ENCODE peak calls at places on chromosomes 3 and 15, in seven cellular contexts. R, E, B, C, V, N and P are unnamed samples.

GRCh38 chr15:29822100-29822684 is at the start of gene TJP1:
- DNase-seq in R (no peak), E (peak; percentile 76), B (peak; percentile 93), C (no peak), V (peak; percentile 88), N (peak; percentile 76), P (peak; percentile 78)

GRCh38 chr15:97189152-97189551 is 771.4 kb upstream of the ARRDC4 start:
- DNase-seq in R (no peak), E (peak; percentile 0), B (no peak), C (no peak), V (no peak), N (no peak), P (no peak)

GRCh38 chr3:127532561-127533203 is 57.9 kb downstream of the TPRA1 start:
- DNase-seq in R (no peak), E (no peak), B (no peak), C (no peak), V (no peak), N (no peak), P (no peak)

GRCh38 chr3:42247576-42248027 is 18.4 kb downstream of the CCK start:
- DNase-seq in R (peak; percentile 51), E (peak; percentile 36), B (peak; percentile 80), C (peak; percentile 60), V (peak; percentile 27), N (peak; percentile 41), P (peak; percentile 66)

GRCh38 chr15:34665498-34666116 is 82.2 kb upstream of the GOLGA8B start:
- DNase-seq in R (no peak), E (no peak), B (no peak), C (no peak), V (no peak), N (no peak), P (no peak)

GRCh38 chr15:98546325-98546724 is 102.0 kb upstream of the IGF1R start:
- DNase-seq in R (no peak), E (no peak), B (no peak), C (no peak), V (no peak), N (no peak), P (no peak)

GRCh38 chr15:101625169-101625568 is 27.0 kb downstream of the TM2D3 start:
- DNase-seq in R (no peak), E (no peak), B (no peak), C (no peak), V (no peak), N (no peak), P (no peak)

GRCh38 chr3:187899246-187899645 is 154.0 kb upstream of the BCL6 start:
- DNase-seq in R (no peak), E (no peak), B (no peak), C (no peak), V (no peak), N (no peak), P (no peak)

GRCh38 chr15:97461212-97461611 is 499.3 kb upstream of the ARRDC4 start:
- DNase-seq in R (no peak), E (no peak), B (no peak), C (no peak), V (no peak), N (no peak), P (no peak)

GRCh38 chr3:48130321-48130881 is 57.8 kb downstream of the CDC25A start:
- DNase-seq in R (no peak), E (peak; percentile 97), B (no peak), C (no peak), V (peak; percentile 7), N (peak; percentile 78), P (no peak)

GRCh38 chr15:60804986-60805949 is 326.3 kb upstream of the ICE2 start:
- DNase-seq in R (no peak), E (peak; percentile 86), B (no peak), C (no peak), V (no peak), N (no peak), P (no peak)

GRCh38 chr3:182527745-182528144 is 265.6 kb upstream of the ATP11B start:
- DNase-seq in R (no peak), E (peak; percentile 18), B (peak; percentile 18), C (no peak), V (no peak), N (no peak), P (no peak)

GRCh38 chr15:64850778-64851502 is 9.2 kb downstream of the PLEKHO2 start:
- DNase-seq in R (no peak), E (no peak), B (no peak), C (no peak), V (no peak), N (no peak), P (no peak)

GRCh38 chr15:64847876-64848716 is 6.4 kb downstream of the PLEKHO2 start:
- DNase-seq in R (no peak), E (no peak), B (no peak), C (no peak), V (no peak), N (no peak), P (no peak)

GRCh38 chr15:64854041-64854440 is 12.3 kb downstream of the PLEKHO2 start:
- DNase-seq in R (no peak), E (peak; percentile 53), B (no peak), C (no peak), V (no peak), N (peak; percentile 45), P (no peak)

GRCh38 chr15:64854526-64854925 is 12.8 kb downstream of the PLEKHO2 start:
- DNase-seq in R (no peak), E (no peak), B (no peak), C (no peak), V (peak; percentile 36), N (no peak), P (no peak)

DNA sequence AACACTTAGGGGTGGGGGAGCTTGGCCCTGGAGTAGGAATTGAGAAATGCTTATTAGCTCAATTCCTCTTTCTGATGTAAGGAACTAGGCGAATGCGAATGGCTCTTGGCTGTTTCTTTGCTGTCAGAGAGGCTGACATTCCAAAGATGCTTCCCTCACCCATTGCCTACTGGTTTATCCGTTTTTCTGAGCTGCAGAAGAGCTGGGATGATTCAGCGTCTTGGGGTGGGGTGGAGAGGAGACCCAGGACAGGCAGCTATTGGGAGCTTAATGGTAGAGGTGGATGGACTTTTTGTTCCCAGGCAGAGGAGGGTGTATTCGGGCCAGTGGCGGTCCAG is 9.8 kb downstream of the PLEKHO2 start:
- DNase-seq in R (no peak), E (peak; percentile 93), B (no peak), C (no peak), V (no peak), N (no peak), P (no peak)
- H3K4me3 ChIP-seq in R (no peak overlapping the region), E (no peak overlapping the region), B (no peak overlapping the region), C (no peak overlapping the region), V (no peak overlapping the region), N (no peak overlapping the region), P (no peak overlapping the region)

GRCh38 chr15:89495638-89496145 is 691 bp downstream of the RHCG start:
- DNase-seq in R (no peak), E (no peak), B (no peak), C (no peak), V (no peak), N (no peak), P (no peak)

GRCh38 chr15:89500397-89501270 is 4.3 kb upstream of the RHCG start:
- DNase-seq in R (no peak), E (no peak), B (no peak), C (no peak), V (no peak), N (no peak), P (no peak)

GRCh38 chr15:89496155-89497098 is at the start of gene RHCG:
- DNase-seq in R (no peak), E (peak; percentile 36), B (peak; percentile 72), C (no peak), V (peak; percentile 70), N (peak; percentile 19), P (no peak)

GRCh38 chr15:89499156-89499555 is 2.8 kb upstream of the RHCG start:
- DNase-seq in R (no peak), E (no peak), B (no peak), C (no peak), V (no peak), N (no peak), P (no peak)

DNA sequence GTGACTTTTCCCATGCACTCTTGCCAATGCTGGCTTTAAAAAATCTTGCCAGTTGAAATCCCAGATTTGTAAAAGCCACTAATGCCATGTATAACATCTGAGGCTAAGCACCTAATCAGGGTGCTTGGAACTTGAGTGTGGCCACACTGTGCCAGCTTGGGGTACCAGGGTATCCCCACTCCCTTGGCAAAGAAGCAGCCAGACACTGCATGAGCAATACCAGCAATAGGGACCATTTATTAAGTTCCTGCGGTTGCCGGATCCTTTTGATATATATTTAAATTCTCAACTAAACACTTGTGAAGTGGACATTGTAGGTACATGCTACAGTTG is 2.2 kb upstream of the RHCG start:
- DNase-seq in R (no peak), E (no peak), B (no peak), C (no peak), V (no peak), N (no peak), P (no peak)
- H3K27me3 ChIP-seq in R (peaks cover 5% of the 10 kb centered on the region), E (peaks cover 20% of the 10 kb centered on the region), B (peaks cover 56% of the 10 kb centered on the region), C (no peaks in the 10 kb centered on the region), V (no peaks in the 10 kb centered on the region), N (peaks cover 36% of the 10 kb centered on the region), P (no peaks in the 10 kb centered on the region)

DNA sequence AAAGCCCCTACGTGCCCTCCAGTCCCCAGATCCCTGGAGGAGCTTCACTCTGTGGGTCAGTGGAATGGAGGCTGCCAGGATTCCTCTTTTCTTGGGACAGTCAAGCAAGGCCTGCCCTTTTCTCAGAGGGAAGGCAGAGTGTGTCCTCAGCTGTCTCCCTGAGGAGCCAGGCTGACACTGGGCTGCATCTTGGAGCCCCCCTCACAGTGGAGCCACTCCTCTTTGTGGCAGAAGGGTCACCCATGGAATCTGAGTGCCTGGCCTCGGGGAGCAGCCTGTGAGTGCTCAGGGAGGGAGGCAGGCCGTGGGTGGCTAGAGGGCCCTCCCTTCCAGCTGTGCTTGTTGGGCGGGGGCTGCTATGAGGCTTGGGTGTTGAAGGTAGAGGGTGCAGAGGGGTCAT is 41.2 kb downstream of the BOC start:
- DNase-seq in R (no peak), E (no peak), B (no peak), C (no peak), V (no peak), N (no peak), P (no peak)
- TF ChIP-seq CTCF in R (no peak), E (no peak), B (no peak), C (no peak), V (no peak), N (no peak), P (no peak)

GRCh38 chr3:125143538-125143937 is 69.0 kb downstream of the SLC12A8 start:
- DNase-seq in R (no peak), E (no peak), B (no peak), C (no peak), V (no peak), N (no peak), P (no peak)

GRCh38 chr3:125143982-125144652 is 68.4 kb downstream of the SLC12A8 start:
- DNase-seq in R (no peak), E (peak; percentile 84), B (peak; percentile 49), C (no peak), V (peak; percentile 77), N (no peak), P (no peak)

GRCh38 chr3:125140817-125141595 is 71.5 kb downstream of the SLC12A8 start:
- DNase-seq in R (no peak), E (peak; percentile 30), B (no peak), C (no peak), V (no peak), N (no peak), P (no peak)

GRCh38 chr3:125141596-125142417 is 70.7 kb downstream of the SLC12A8 start:
- DNase-seq in R (peak; percentile 91), E (peak; percentile 61), B (peak; percentile 33), C (no peak), V (peak; percentile 41), N (peak; percentile 70), P (no peak)

DNA sequence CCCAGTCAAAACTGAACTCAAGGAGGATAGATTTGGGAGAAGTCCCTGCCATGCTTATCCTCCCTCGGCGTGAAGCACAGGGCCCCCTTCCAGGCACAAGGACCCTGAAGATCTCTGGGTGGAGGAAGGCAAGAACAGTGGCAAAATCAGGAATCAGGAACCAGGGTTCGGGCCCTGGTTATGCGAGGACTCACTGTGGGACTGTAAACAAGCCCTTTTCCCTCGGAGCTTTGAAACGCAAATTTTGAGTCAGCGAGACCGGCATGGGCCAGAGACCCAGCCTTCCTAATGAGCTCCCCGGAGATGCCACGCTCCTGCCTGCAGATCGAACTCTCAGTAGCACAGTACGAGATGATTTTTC is 70.2 kb downstream of the SLC12A8 start:
- DNase-seq in R (no peak), E (no peak), B (no peak), C (no peak), V (no peak), N (no peak), P (no peak)
- H3K4me3 ChIP-seq in R (peak overlapping the region; percentile 46), E (no peak overlapping the region), B (no peak overlapping the region), C (no peak overlapping the region), V (no peak overlapping the region), N (no peak overlapping the region), P (no peak overlapping the region)